ENCODE peak calls at places on chromosomes 3 and 15, in seven cellular contexts. One of them, this sample, is unnamed.

GRCh38 chr15:38617831-38618230 is 53.2 kb upstream of the RASGRP1 start:
- DNase-seq in stimulated activated CD4-positive, alpha-beta T cell treated with anti-CD3 and anti-CD28 coated beads, Interleukin-1b, Interleukin-23, amount 100 ng/mL, for 4 hours: no peak
- DNase-seq in activated naive CD8-positive, alpha-beta T cell treated with anti-CD3 and anti-CD28 coated beads, Interleukin-2, amount 10 ng/mL, durations not matched to agents 7 days and 5 days: no peak
- DNase-seq in globus pallidus: no peak
- DNase-seq in NCI-H1105 treated with DMSO at 0.1 percent for 48 hours: no peak
- DNase-seq in iPS DF 19.7: no peak
- DNase-seq in M059J: no peak
- DNase-seq in this sample: no peak

GRCh38 chr15:36251450-36251849 is 328.0 kb upstream of the CDIN1 start:
- DNase-seq in M059J: peak; percentile 6
- DNase-seq in stimulated activated CD4-positive, alpha-beta T cell treated with anti-CD3 and anti-CD28 coated beads, Interleukin-1b, Interleukin-23, amount 100 ng/mL, for 4 hours: no peak
- DNase-seq in activated naive CD8-positive, alpha-beta T cell treated with anti-CD3 and anti-CD28 coated beads, Interleukin-2, amount 10 ng/mL, durations not matched to agents 7 days and 5 days: no peak
- DNase-seq in NCI-H1105 treated with DMSO at 0.1 percent for 48 hours: no peak
- DNase-seq in globus pallidus: no peak
- DNase-seq in iPS DF 19.7: no peak
- DNase-seq in this sample: no peak

GRCh38 chr3:72380193-72380592 is 468.1 kb downstream of the SHQ1 start:
- DNase-seq in iPS DF 19.7: no peak
- DNase-seq in M059J: peak; percentile 67
- DNase-seq in NCI-H1105 treated with DMSO at 0.1 percent for 48 hours: no peak
- DNase-seq in stimulated activated CD4-positive, alpha-beta T cell treated with anti-CD3 and anti-CD28 coated beads, Interleukin-1b, Interleukin-23, amount 100 ng/mL, for 4 hours: no peak
- DNase-seq in activated naive CD8-positive, alpha-beta T cell treated with anti-CD3 and anti-CD28 coated beads, Interleukin-2, amount 10 ng/mL, durations not matched to agents 7 days and 5 days: no peak
- DNase-seq in globus pallidus: no peak
- DNase-seq in this sample: no peak

GRCh38 chr3:121545049-121545563 is 682 bp downstream of the POLQ start:
- DNase-seq in M059J: peak; percentile 43
- DNase-seq in NCI-H1105 treated with DMSO at 0.1 percent for 48 hours: peak; percentile 48
- DNase-seq in globus pallidus: no peak
- DNase-seq in activated naive CD8-positive, alpha-beta T cell treated with anti-CD3 and anti-CD28 coated beads, Interleukin-2, amount 10 ng/mL, durations not matched to agents 7 days and 5 days: no peak
- DNase-seq in stimulated activated CD4-positive, alpha-beta T cell treated with anti-CD3 and anti-CD28 coated beads, Interleukin-1b, Interleukin-23, amount 100 ng/mL, for 4 hours: no peak
- DNase-seq in iPS DF 19.7: no peak
- DNase-seq in this sample: no peak

GRCh38 chr3:80051602-80051962 is 283.8 kb upstream of the ROBO1 start:
- DNase-seq in stimulated activated CD4-positive, alpha-beta T cell treated with anti-CD3 and anti-CD28 coated beads, Interleukin-1b, Interleukin-23, amount 100 ng/mL, for 4 hours: no peak
- DNase-seq in NCI-H1105 treated with DMSO at 0.1 percent for 48 hours: no peak
- DNase-seq in globus pallidus: no peak
- DNase-seq in M059J: no peak
- DNase-seq in activated naive CD8-positive, alpha-beta T cell treated with anti-CD3 and anti-CD28 coated beads, Interleukin-2, amount 10 ng/mL, durations not matched to agents 7 days and 5 days: no peak
- DNase-seq in iPS DF 19.7: no peak
- DNase-seq in this sample: no peak

GRCh38 chr3:106379251-106379750 is 510.5 kb upstream of the CBLB start:
- DNase-seq in iPS DF 19.7: no peak
- DNase-seq in M059J: peak; percentile 47
- DNase-seq in NCI-H1105 treated with DMSO at 0.1 percent for 48 hours: no peak
- DNase-seq in globus pallidus: no peak
- DNase-seq in stimulated activated CD4-positive, alpha-beta T cell treated with anti-CD3 and anti-CD28 coated beads, Interleukin-1b, Interleukin-23, amount 100 ng/mL, for 4 hours: no peak
- DNase-seq in activated naive CD8-positive, alpha-beta T cell treated with anti-CD3 and anti-CD28 coated beads, Interleukin-2, amount 10 ng/mL, durations not matched to agents 7 days and 5 days: no peak
- DNase-seq in this sample: no peak

GRCh38 chr3:125115640-125116039 is 59.8 kb upstream of the HEG1 start:
- DNase-seq in M059J: peak; percentile 77
- DNase-seq in iPS DF 19.7: no peak
- DNase-seq in activated naive CD8-positive, alpha-beta T cell treated with anti-CD3 and anti-CD28 coated beads, Interleukin-2, amount 10 ng/mL, durations not matched to agents 7 days and 5 days: no peak
- DNase-seq in stimulated activated CD4-positive, alpha-beta T cell treated with anti-CD3 and anti-CD28 coated beads, Interleukin-1b, Interleukin-23, amount 100 ng/mL, for 4 hours: no peak
- DNase-seq in globus pallidus: no peak
- DNase-seq in NCI-H1105 treated with DMSO at 0.1 percent for 48 hours: peak; percentile 10
- DNase-seq in this sample: no peak

GRCh38 chr3:87446849-87447387 is 170.5 kb upstream of the POU1F1 start:
- DNase-seq in globus pallidus: no peak
- DNase-seq in iPS DF 19.7: peak; percentile 5
- DNase-seq in NCI-H1105 treated with DMSO at 0.1 percent for 48 hours: no peak
- DNase-seq in M059J: no peak
- DNase-seq in stimulated activated CD4-positive, alpha-beta T cell treated with anti-CD3 and anti-CD28 coated beads, Interleukin-1b, Interleukin-23, amount 100 ng/mL, for 4 hours: no peak
- DNase-seq in activated naive CD8-positive, alpha-beta T cell treated with anti-CD3 and anti-CD28 coated beads, Interleukin-2, amount 10 ng/mL, durations not matched to agents 7 days and 5 days: no peak
- DNase-seq in this sample: no peak

GRCh38 chr3:192108820-192109219 is 618.5 kb downstream of the FGF12 start:
- DNase-seq in NCI-H1105 treated with DMSO at 0.1 percent for 48 hours: no peak
- DNase-seq in iPS DF 19.7: no peak
- DNase-seq in stimulated activated CD4-positive, alpha-beta T cell treated with anti-CD3 and anti-CD28 coated beads, Interleukin-1b, Interleukin-23, amount 100 ng/mL, for 4 hours: no peak
- DNase-seq in globus pallidus: no peak
- DNase-seq in M059J: no peak
- DNase-seq in activated naive CD8-positive, alpha-beta T cell treated with anti-CD3 and anti-CD28 coated beads, Interleukin-2, amount 10 ng/mL, durations not matched to agents 7 days and 5 days: no peak
- DNase-seq in this sample: no peak

GRCh38 chr15:88704791-88705768 is 66.3 kb downstream of the ISG20 start:
- DNase-seq in M059J: peak; percentile 28
- DNase-seq in activated naive CD8-positive, alpha-beta T cell treated with anti-CD3 and anti-CD28 coated beads, Interleukin-2, amount 10 ng/mL, durations not matched to agents 7 days and 5 days: no peak
- DNase-seq in iPS DF 19.7: no peak
- DNase-seq in stimulated activated CD4-positive, alpha-beta T cell treated with anti-CD3 and anti-CD28 coated beads, Interleukin-1b, Interleukin-23, amount 100 ng/mL, for 4 hours: no peak
- DNase-seq in NCI-H1105 treated with DMSO at 0.1 percent for 48 hours: no peak
- DNase-seq in globus pallidus: peak; percentile 46
- DNase-seq in this sample: no peak

GRCh38 chr3:72036899-72037298 is 252.0 kb upstream of the PROK2 start:
- DNase-seq in activated naive CD8-positive, alpha-beta T cell treated with anti-CD3 and anti-CD28 coated beads, Interleukin-2, amount 10 ng/mL, durations not matched to agents 7 days and 5 days: no peak
- DNase-seq in M059J: peak; percentile 42
- DNase-seq in iPS DF 19.7: no peak
- DNase-seq in globus pallidus: no peak
- DNase-seq in NCI-H1105 treated with DMSO at 0.1 percent for 48 hours: no peak
- DNase-seq in stimulated activated CD4-positive, alpha-beta T cell treated with anti-CD3 and anti-CD28 coated beads, Interleukin-1b, Interleukin-23, amount 100 ng/mL, for 4 hours: no peak
- DNase-seq in this sample: no peak

GRCh38 chr3:55893045-55893664 is 406.0 kb upstream of the WNT5A start:
- DNase-seq in M059J: peak; percentile 62
- DNase-seq in stimulated activated CD4-positive, alpha-beta T cell treated with anti-CD3 and anti-CD28 coated beads, Interleukin-1b, Interleukin-23, amount 100 ng/mL, for 4 hours: no peak
- DNase-seq in activated naive CD8-positive, alpha-beta T cell treated with anti-CD3 and anti-CD28 coated beads, Interleukin-2, amount 10 ng/mL, durations not matched to agents 7 days and 5 days: no peak
- DNase-seq in iPS DF 19.7: no peak
- DNase-seq in NCI-H1105 treated with DMSO at 0.1 percent for 48 hours: no peak
- DNase-seq in globus pallidus: no peak
- DNase-seq in this sample: no peak

GRCh38 chr15:42131826-42132806 is 24.3 kb downstream of the PLA2G4F start:
- DNase-seq in iPS DF 19.7: no peak
- DNase-seq in M059J: no peak
- DNase-seq in NCI-H1105 treated with DMSO at 0.1 percent for 48 hours: peak; percentile 50
- DNase-seq in globus pallidus: no peak
- DNase-seq in stimulated activated CD4-positive, alpha-beta T cell treated with anti-CD3 and anti-CD28 coated beads, Interleukin-1b, Interleukin-23, amount 100 ng/mL, for 4 hours: no peak
- DNase-seq in activated naive CD8-positive, alpha-beta T cell treated with anti-CD3 and anti-CD28 coated beads, Interleukin-2, amount 10 ng/mL, durations not matched to agents 7 days and 5 days: peak; percentile 15
- DNase-seq in this sample: no peak

GRCh38 chr15:86629957-86630356 is 550.3 kb downstream of the AGBL1 start:
- DNase-seq in NCI-H1105 treated with DMSO at 0.1 percent for 48 hours: no peak
- DNase-seq in M059J: peak; percentile 32
- DNase-seq in globus pallidus: no peak
- DNase-seq in iPS DF 19.7: no peak
- DNase-seq in stimulated activated CD4-positive, alpha-beta T cell treated with anti-CD3 and anti-CD28 coated beads, Interleukin-1b, Interleukin-23, amount 100 ng/mL, for 4 hours: no peak
- DNase-seq in activated naive CD8-positive, alpha-beta T cell treated with anti-CD3 and anti-CD28 coated beads, Interleukin-2, amount 10 ng/mL, durations not matched to agents 7 days and 5 days: no peak
- DNase-seq in this sample: no peak

GRCh38 chr15:34304613-34305012 is 33.0 kb downstream of the SLC12A6 start:
- DNase-seq in NCI-H1105 treated with DMSO at 0.1 percent for 48 hours: no peak
- DNase-seq in stimulated activated CD4-positive, alpha-beta T cell treated with anti-CD3 and anti-CD28 coated beads, Interleukin-1b, Interleukin-23, amount 100 ng/mL, for 4 hours: no peak
- DNase-seq in activated naive CD8-positive, alpha-beta T cell treated with anti-CD3 and anti-CD28 coated beads, Interleukin-2, amount 10 ng/mL, durations not matched to agents 7 days and 5 days: no peak
- DNase-seq in globus pallidus: no peak
- DNase-seq in iPS DF 19.7: no peak
- DNase-seq in M059J: peak; percentile 25
- DNase-seq in this sample: no peak

GRCh38 chr3:106086636-106087035 is 217.8 kb upstream of the CBLB start:
- DNase-seq in M059J: peak; percentile 48
- DNase-seq in NCI-H1105 treated with DMSO at 0.1 percent for 48 hours: no peak
- DNase-seq in globus pallidus: no peak
- DNase-seq in iPS DF 19.7: no peak
- DNase-seq in stimulated activated CD4-positive, alpha-beta T cell treated with anti-CD3 and anti-CD28 coated beads, Interleukin-1b, Interleukin-23, amount 100 ng/mL, for 4 hours: no peak
- DNase-seq in activated naive CD8-positive, alpha-beta T cell treated with anti-CD3 and anti-CD28 coated beads, Interleukin-2, amount 10 ng/mL, durations not matched to agents 7 days and 5 days: no peak
- DNase-seq in this sample: no peak

GRCh38 chr3:46871222-46871621 is 6.3 kb upstream of the PTH1R start:
- DNase-seq in NCI-H1105 treated with DMSO at 0.1 percent for 48 hours: no peak
- DNase-seq in globus pallidus: no peak
- DNase-seq in M059J: no peak
- DNase-seq in activated naive CD8-positive, alpha-beta T cell treated with anti-CD3 and anti-CD28 coated beads, Interleukin-2, amount 10 ng/mL, durations not matched to agents 7 days and 5 days: no peak
- DNase-seq in stimulated activated CD4-positive, alpha-beta T cell treated with anti-CD3 and anti-CD28 coated beads, Interleukin-1b, Interleukin-23, amount 100 ng/mL, for 4 hours: no peak
- DNase-seq in iPS DF 19.7: no peak
- DNase-seq in this sample: peak; percentile 46

GRCh38 chr15:57920916-57921315 is 144.6 kb downstream of the ALDH1A2 start:
- DNase-seq in stimulated activated CD4-positive, alpha-beta T cell treated with anti-CD3 and anti-CD28 coated beads, Interleukin-1b, Interleukin-23, amount 100 ng/mL, for 4 hours: no peak
- DNase-seq in activated naive CD8-positive, alpha-beta T cell treated with anti-CD3 and anti-CD28 coated beads, Interleukin-2, amount 10 ng/mL, durations not matched to agents 7 days and 5 days: no peak
- DNase-seq in globus pallidus: no peak
- DNase-seq in NCI-H1105 treated with DMSO at 0.1 percent for 48 hours: no peak
- DNase-seq in iPS DF 19.7: no peak
- DNase-seq in M059J: peak; percentile 58
- DNase-seq in this sample: no peak

GRCh38 chr3:9136746-9137434 is 112.6 kb downstream of the SRGAP3 start:
- DNase-seq in activated naive CD8-positive, alpha-beta T cell treated with anti-CD3 and anti-CD28 coated beads, Interleukin-2, amount 10 ng/mL, durations not matched to agents 7 days and 5 days: no peak
- DNase-seq in globus pallidus: no peak
- DNase-seq in stimulated activated CD4-positive, alpha-beta T cell treated with anti-CD3 and anti-CD28 coated beads, Interleukin-1b, Interleukin-23, amount 100 ng/mL, for 4 hours: no peak
- DNase-seq in iPS DF 19.7: no peak
- DNase-seq in NCI-H1105 treated with DMSO at 0.1 percent for 48 hours: no peak
- DNase-seq in M059J: no peak
- DNase-seq in this sample: no peak

GRCh38 chr15:96123028-96123400 is 207.5 kb upstream of the NR2F2 start:
- DNase-seq in iPS DF 19.7: no peak
- DNase-seq in globus pallidus: no peak
- DNase-seq in activated naive CD8-positive, alpha-beta T cell treated with anti-CD3 and anti-CD28 coated beads, Interleukin-2, amount 10 ng/mL, durations not matched to agents 7 days and 5 days: no peak
- DNase-seq in M059J: no peak
- DNase-seq in stimulated activated CD4-positive, alpha-beta T cell treated with anti-CD3 and anti-CD28 coated beads, Interleukin-1b, Interleukin-23, amount 100 ng/mL, for 4 hours: no peak
- DNase-seq in NCI-H1105 treated with DMSO at 0.1 percent for 48 hours: no peak
- DNase-seq in this sample: no peak

GRCh38 chr3:15303728-15304127 is 28.7 kb downstream of the SH3BP5 start:
- DNase-seq in NCI-H1105 treated with DMSO at 0.1 percent for 48 hours: no peak
- DNase-seq in stimulated activated CD4-positive, alpha-beta T cell treated with anti-CD3 and anti-CD28 coated beads, Interleukin-1b, Interleukin-23, amount 100 ng/mL, for 4 hours: no peak
- DNase-seq in M059J: no peak
- DNase-seq in iPS DF 19.7: no peak
- DNase-seq in globus pallidus: no peak
- DNase-seq in activated naive CD8-positive, alpha-beta T cell treated with anti-CD3 and anti-CD28 coated beads, Interleukin-2, amount 10 ng/mL, durations not matched to agents 7 days and 5 days: no peak
- DNase-seq in this sample: no peak

GRCh38 chr3:113234688-113235260 is 23.4 kb downstream of the BOC start:
- DNase-seq in M059J: peak; percentile 50
- DNase-seq in NCI-H1105 treated with DMSO at 0.1 percent for 48 hours: no peak
- DNase-seq in stimulated activated CD4-positive, alpha-beta T cell treated with anti-CD3 and anti-CD28 coated beads, Interleukin-1b, Interleukin-23, amount 100 ng/mL, for 4 hours: no peak
- DNase-seq in activated naive CD8-positive, alpha-beta T cell treated with anti-CD3 and anti-CD28 coated beads, Interleukin-2, amount 10 ng/mL, durations not matched to agents 7 days and 5 days: no peak
- DNase-seq in globus pallidus: no peak
- DNase-seq in iPS DF 19.7: no peak
- DNase-seq in this sample: no peak

GRCh38 chr3:186896875-186897274 is 33.5 kb upstream of the ST6GAL1 start:
- DNase-seq in stimulated activated CD4-positive, alpha-beta T cell treated with anti-CD3 and anti-CD28 coated beads, Interleukin-1b, Interleukin-23, amount 100 ng/mL, for 4 hours: no peak
- DNase-seq in iPS DF 19.7: no peak
- DNase-seq in globus pallidus: no peak
- DNase-seq in NCI-H1105 treated with DMSO at 0.1 percent for 48 hours: no peak
- DNase-seq in M059J: no peak
- DNase-seq in activated naive CD8-positive, alpha-beta T cell treated with anti-CD3 and anti-CD28 coated beads, Interleukin-2, amount 10 ng/mL, durations not matched to agents 7 days and 5 days: no peak
- DNase-seq in this sample: no peak

GRCh38 chr3:11915621-11916417 is 69.1 kb upstream of the TAMM41 start:
- DNase-seq in M059J: no peak
- DNase-seq in NCI-H1105 treated with DMSO at 0.1 percent for 48 hours: no peak
- DNase-seq in stimulated activated CD4-positive, alpha-beta T cell treated with anti-CD3 and anti-CD28 coated beads, Interleukin-1b, Interleukin-23, amount 100 ng/mL, for 4 hours: no peak
- DNase-seq in activated naive CD8-positive, alpha-beta T cell treated with anti-CD3 and anti-CD28 coated beads, Interleukin-2, amount 10 ng/mL, durations not matched to agents 7 days and 5 days: no peak
- DNase-seq in iPS DF 19.7: no peak
- DNase-seq in globus pallidus: no peak
- DNase-seq in this sample: no peak

GRCh38 chr3:142850395-142851023 is 38.4 kb downstream of the PCOLCE2 start:
- DNase-seq in activated naive CD8-positive, alpha-beta T cell treated with anti-CD3 and anti-CD28 coated beads, Interleukin-2, amount 10 ng/mL, durations not matched to agents 7 days and 5 days: no peak
- DNase-seq in iPS DF 19.7: no peak
- DNase-seq in stimulated activated CD4-positive, alpha-beta T cell treated with anti-CD3 and anti-CD28 coated beads, Interleukin-1b, Interleukin-23, amount 100 ng/mL, for 4 hours: no peak
- DNase-seq in globus pallidus: no peak
- DNase-seq in NCI-H1105 treated with DMSO at 0.1 percent for 48 hours: no peak
- DNase-seq in M059J: peak; percentile 99
- DNase-seq in this sample: peak; percentile 33